ENCODE peak calls at places on chromosomes 13 and 19, in ten cellular contexts. M is GM12864, J is Peyer's patch, K is upper lobe of right lung, V is AG04449, H is heart left ventricle, Q is Caco-2, C is AG10803, G is breast epithelium, Y is colonic mucosa. U is an unnamed sample.

GRCh38 chr19:15934332-15935078 is at the start of gene CYP4F11:
- DNase-seq in M (no peak), J (no peak), K (peak; percentile 92), V (no peak), H (peak; percentile 84), Q (no peak), C (no peak), G (peak; percentile 89), Y (peak; percentile 89), U (no peak)

GRCh38 chr13:44306401-44307192 is 67.0 kb upstream of the SERP2 start:
- DNase-seq in M (no peak), J (no peak), K (peak; percentile 66), V (no peak), H (peak; percentile 73), Q (no peak), C (peak; percentile 87), G (no peak), Y (peak; percentile 58), U (no peak)

GRCh38 chr19:54209748-54210494 is 9.3 kb downstream of the RPS9 start:
- DNase-seq in M (no peak), J (peak; percentile 56), K (peak; percentile 93), V (peak; percentile 87), H (peak; percentile 91), Q (peak; percentile 70), C (peak; percentile 93), G (peak; percentile 76), Y (peak; percentile 97), U (no peak)

GRCh38 chr19:5913739-5914357 is at the start of gene CAPS:
- DNase-seq in M (no peak), J (no peak), K (peak; percentile 89), V (no peak), H (peak; percentile 78), Q (no peak), C (peak; percentile 80), G (peak; percentile 63), Y (peak; percentile 76), U (no peak)

GRCh38 chr13:38993381-38993780 is 2.8 kb upstream of the STOML3 start:
- DNase-seq in M (no peak), J (no peak), K (no peak), V (no peak), H (no peak), Q (no peak), C (no peak), G (no peak), Y (no peak), U (no peak)

GRCh38 chr13:64912141-64912540 is 2318.0 kb downstream of the PCDH9 start:
- DNase-seq in M (no peak), J (no peak), K (no peak), V (peak; percentile 52), H (no peak), Q (no peak), C (peak; percentile 76), G (no peak), Y (no peak), U (no peak)

GRCh38 chr19:39557791-39558622 is 18.0 kb upstream of the EID2 start:
- DNase-seq in M (peak; percentile 64), J (peak; percentile 22), K (no peak), V (no peak), H (no peak), Q (peak; percentile 41), C (no peak), G (no peak), Y (no peak), U (no peak)

GRCh38 chr13:57624565-57625435 is 6.7 kb upstream of the PCDH17 start:
- DNase-seq in M (no peak), J (no peak), K (no peak), V (no peak), H (peak; percentile 27), Q (peak; percentile 73), C (peak; percentile 53), G (no peak), Y (no peak), U (no peak)

GRCh38 chr19:53365899-53366493 is 491 bp downstream of the ZNF525 start:
- DNase-seq in M (no peak), J (peak; percentile 23), K (no peak), V (no peak), H (no peak), Q (peak; percentile 30), C (peak; percentile 15), G (no peak), Y (peak; percentile 44), U (no peak)

GRCh38 chr19:3821857-3822364 is 35.7 kb upstream of the MATK start:
- DNase-seq in M (no peak), J (peak; percentile 74), K (peak; percentile 90), V (no peak), H (peak; percentile 68), Q (peak; percentile 70), C (peak; percentile 15), G (peak; percentile 69), Y (peak; percentile 72), U (peak; percentile 88)

GRCh38 chr13:41813426-41813825 is 147.5 kb downstream of the VWA8 start:
- DNase-seq in M (no peak), J (no peak), K (no peak), V (peak; percentile 17), H (no peak), Q (no peak), C (peak; percentile 41), G (no peak), Y (no peak), U (no peak)

GRCh38 chr13:24313449-24313848 is 4.1 kb downstream of the C1QTNF9 start:
- DNase-seq in M (no peak), J (no peak), K (no peak), V (no peak), H (no peak), Q (no peak), C (peak; percentile 12), G (no peak), Y (no peak), U (no peak)
- TF ChIP-seq CTCF in M (no peak), J (no peak), K (peak; percentile 32), V (no peak), H (peak; percentile 39), Q (no peak), C (peak; percentile 47), G (no peak), Y (peak; percentile 11), U (no peak)

DNA sequence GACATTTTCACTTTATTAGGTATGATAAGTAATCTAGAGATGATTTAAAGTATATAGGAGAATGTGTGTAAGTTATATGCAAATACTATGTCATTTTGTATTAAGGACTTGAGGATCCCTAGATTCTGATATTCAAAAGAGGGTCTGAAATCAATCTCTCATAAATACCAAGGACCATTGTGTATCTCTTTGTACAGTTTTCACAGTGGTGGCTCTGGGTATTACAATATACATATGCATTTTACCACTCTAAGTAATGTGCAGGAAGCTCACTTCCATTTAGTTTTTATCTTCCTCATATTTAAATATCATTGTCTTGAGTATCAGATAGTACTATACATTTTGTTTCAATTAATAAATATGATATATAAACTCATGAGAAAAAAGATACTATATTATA is 862.6 kb upstream of the PCDH20 start:
- DNase-seq in M (no peak), J (no peak), K (no peak), V (no peak), H (no peak), Q (no peak), C (no peak), G (no peak), Y (no peak), U (no peak)
- TF ChIP-seq CTCF in M (no peak), J (no peak), K (no peak), V (no peak), H (no peak), Q (no peak), C (no peak), G (no peak), Y (no peak), U (no peak)

GRCh38 chr13:114109646-114110045 is 22.8 kb downstream of the RASA3 start:
- DNase-seq in M (no peak), J (no peak), K (peak; percentile 64), V (no peak), H (no peak), Q (no peak), C (no peak), G (peak; percentile 50), Y (no peak), U (no peak)

GRCh38 chr13:114108141-114108761 is 24.2 kb downstream of the RASA3 start:
- DNase-seq in M (no peak), J (no peak), K (peak; percentile 36), V (no peak), H (peak; percentile 17), Q (no peak), C (no peak), G (peak; percentile 49), Y (no peak), U (no peak)

GRCh38 chr13:114111577-114111976 is 20.8 kb downstream of the RASA3 start:
- DNase-seq in M (no peak), J (no peak), K (peak; percentile 10), V (no peak), H (no peak), Q (no peak), C (peak; percentile 56), G (no peak), Y (no peak), U (no peak)

GRCh38 chr13:114108894-114109293 is 23.5 kb downstream of the RASA3 start:
- DNase-seq in M (no peak), J (no peak), K (peak; percentile 57), V (no peak), H (no peak), Q (no peak), C (no peak), G (peak; percentile 36), Y (no peak), U (no peak)

GRCh38 chr13:114110091-114110829 is 22.2 kb downstream of the RASA3 start:
- DNase-seq in M (no peak), J (peak; percentile 82), K (peak; percentile 78), V (no peak), H (no peak), Q (no peak), C (peak; percentile 48), G (peak; percentile 50), Y (no peak), U (no peak)
- TF ChIP-seq CTCF in M (peak; percentile 27), J (peak; percentile 59), K (peak; percentile 16), V (no peak), H (no peak), Q (no peak), C (peak; percentile 16), G (no peak), Y (no peak), U (no peak)

GRCh38 chr13:98150836-98151489 is 8.1 kb downstream of the FARP1 start:
- DNase-seq in M (no peak), J (no peak), K (no peak), V (no peak), H (no peak), Q (no peak), C (no peak), G (no peak), Y (no peak), U (no peak)

GRCh38 chr13:98143601-98144500 is 957 bp downstream of the FARP1 start:
- DNase-seq in M (no peak), J (no peak), K (peak; percentile 74), V (no peak), H (peak; percentile 49), Q (peak; percentile 33), C (peak; percentile 66), G (no peak), Y (peak; percentile 24), U (no peak)

GRCh38 chr13:98144501-98145350 is 1.8 kb downstream of the FARP1 start:
- DNase-seq in M (no peak), J (no peak), K (no peak), V (peak; percentile 37), H (peak; percentile 30), Q (peak; percentile 68), C (peak; percentile 69), G (no peak), Y (peak; percentile 34), U (no peak)

GRCh38 chr13:98143157-98143553 is 261 bp downstream of the FARP1 start:
- DNase-seq in M (no peak), J (no peak), K (peak; percentile 85), V (no peak), H (peak; percentile 67), Q (no peak), C (no peak), G (no peak), Y (no peak), U (no peak)

GRCh38 chr13:98147521-98147920 is 4.6 kb downstream of the FARP1 start:
- DNase-seq in M (no peak), J (no peak), K (no peak), V (no peak), H (no peak), Q (no peak), C (peak; percentile 12), G (no peak), Y (no peak), U (no peak)
- TF ChIP-seq CTCF in M (no peak), J (no peak), K (no peak), V (no peak), H (no peak), Q (no peak), C (no peak), G (no peak), Y (no peak), U (no peak)